ENCODE peak calls at places on chromosome 1, in four cellular contexts. H, I, L and G are unnamed samples.
A peak's percentile ranks its signal among the peaks of the same experiment; 100 is the strongest.

GRCh38 chr1:219326843-219327242 is 153.2 kb downstream of the LYPLAL1 start:
- DNase-seq in H (no peak), I (no peak), L (no peak), G (no peak)

GRCh38 chr1:153791856-153792253 is 16.6 kb downstream of the SLC27A3 start:
- DNase-seq in H (no peak), I (no peak), L (no peak), G (no peak)

GRCh38 chr1:201896951-201897391 is 8.3 kb downstream of the SHISA4 start:
- DNase-seq in H (no peak), I (no peak), L (no peak), G (no peak)

GRCh38 chr1:67540733-67541125 is 110.5 kb upstream of the SERBP1 start:
- DNase-seq in H (no peak), I (no peak), L (no peak), G (no peak)

GRCh38 chr1:73943270-73943669 is 254.7 kb downstream of the LRRIQ3 start:
- DNase-seq in H (no peak), I (no peak), L (no peak), G (no peak)

GRCh38 chr1:93965888-93966287 is 56.7 kb upstream of the GCLM start:
- DNase-seq in H (no peak), I (no peak), L (no peak), G (no peak)

GRCh38 chr1:47023268-47024137 is at the start of gene CYP4X1:
- DNase-seq in H (no peak), I (peak; percentile 63), L (no peak), G (no peak)

GRCh38 chr1:166032901-166033371 is 133.9 kb downstream of the FAM78B start:
- DNase-seq in H (no peak), I (no peak), L (no peak), G (no peak)

GRCh38 chr1:37058424-37058988 is 24.2 kb upstream of the GRIK3 start:
- DNase-seq in H (no peak), I (no peak), L (no peak), G (no peak)

GRCh38 chr1:58881471-58881994 is 97.7 kb upstream of the JUN start:
- DNase-seq in H (no peak), I (no peak), L (peak; percentile 87), G (peak; percentile 96)

GRCh38 chr1:24435782-24436365 is 20.3 kb downstream of the NIPAL3 start:
- DNase-seq in H (no peak), I (no peak), L (no peak), G (no peak)

GRCh38 chr1:110068646-110069301 is 1.7 kb downstream of the ALX3 start:
- DNase-seq in H (no peak), I (peak; percentile 48), L (no peak), G (no peak)

GRCh38 chr1:203644661-203645510 is 18.3 kb downstream of the ATP2B4 start:
- DNase-seq in H (no peak), I (no peak), L (no peak), G (no peak)

GRCh38 chr1:214019499-214019898 is 31.7 kb downstream of the PROX1 start:
- DNase-seq in H (no peak), I (no peak), L (no peak), G (no peak)

GRCh38 chr1:31423418-31423947 is 10.5 kb downstream of the SERINC2 start:
- DNase-seq in H (peak; percentile 78), I (no peak), L (no peak), G (no peak)

GRCh38 chr1:221689138-221689537 is 52.8 kb downstream of the DUSP10 start:
- DNase-seq in H (no peak), I (no peak), L (no peak), G (no peak)

GRCh38 chr1:11768821-11769220 is 6.8 kb downstream of the C1orf167 start:
- DNase-seq in H (no peak), I (no peak), L (no peak), G (no peak)

GRCh38 chr1:17233675-17234074 is 15.2 kb upstream of the PADI3 start:
- DNase-seq in H (no peak), I (no peak), L (no peak), G (no peak)

GRCh38 chr1:89566761-89567174 is 42.1 kb downstream of the LRRC8B start:
- DNase-seq in H (no peak), I (no peak), L (peak; percentile 33), G (no peak)

GRCh38 chr1:10178602-10179407 is 31.6 kb upstream of the KIF1B start:
- DNase-seq in H (no peak), I (peak; percentile 23), L (no peak), G (no peak)

GRCh38 chr1:192476802-192477298 is 98.7 kb upstream of the RGS1 start:
- DNase-seq in H (peak; percentile 34), I (no peak), L (no peak), G (no peak)

GRCh38 chr1:170010443-170010842 is 64.1 kb downstream of the KIFAP3 start:
- DNase-seq in H (no peak), I (peak; percentile 17), L (peak; percentile 14), G (peak; percentile 44)

GRCh38 chr1:190754769-190755168 is 277.1 kb upstream of the BRINP3 start:
- DNase-seq in H (no peak), I (no peak), L (peak; percentile 6), G (peak; percentile 3)

DNA sequence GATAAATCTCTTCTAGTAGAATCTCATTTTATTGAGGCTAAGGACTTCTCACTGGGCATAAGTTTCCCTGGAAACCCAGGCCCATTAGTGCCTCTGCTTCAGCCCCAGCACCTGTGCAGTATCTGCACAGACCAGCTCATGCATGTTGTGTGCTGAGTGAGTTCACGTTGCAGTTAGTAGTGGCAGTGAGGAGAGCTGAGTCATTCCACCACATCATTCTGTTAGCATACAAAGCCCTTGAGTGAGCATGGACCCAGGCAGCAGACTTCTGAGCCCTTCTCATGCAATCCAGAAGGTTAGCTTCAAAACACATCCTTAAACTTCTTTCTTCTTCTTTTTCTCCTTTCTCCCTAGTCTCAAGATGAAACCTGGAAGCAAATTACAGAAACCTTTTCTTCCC is 45.8 kb upstream of the NTPCR start:
- DNase-seq in H (no peak), I (no peak), L (no peak), G (no peak)
- TF ChIP-seq CBFB in H (no peak), I (no peak), L (no peak), G (no peak)

DNA sequence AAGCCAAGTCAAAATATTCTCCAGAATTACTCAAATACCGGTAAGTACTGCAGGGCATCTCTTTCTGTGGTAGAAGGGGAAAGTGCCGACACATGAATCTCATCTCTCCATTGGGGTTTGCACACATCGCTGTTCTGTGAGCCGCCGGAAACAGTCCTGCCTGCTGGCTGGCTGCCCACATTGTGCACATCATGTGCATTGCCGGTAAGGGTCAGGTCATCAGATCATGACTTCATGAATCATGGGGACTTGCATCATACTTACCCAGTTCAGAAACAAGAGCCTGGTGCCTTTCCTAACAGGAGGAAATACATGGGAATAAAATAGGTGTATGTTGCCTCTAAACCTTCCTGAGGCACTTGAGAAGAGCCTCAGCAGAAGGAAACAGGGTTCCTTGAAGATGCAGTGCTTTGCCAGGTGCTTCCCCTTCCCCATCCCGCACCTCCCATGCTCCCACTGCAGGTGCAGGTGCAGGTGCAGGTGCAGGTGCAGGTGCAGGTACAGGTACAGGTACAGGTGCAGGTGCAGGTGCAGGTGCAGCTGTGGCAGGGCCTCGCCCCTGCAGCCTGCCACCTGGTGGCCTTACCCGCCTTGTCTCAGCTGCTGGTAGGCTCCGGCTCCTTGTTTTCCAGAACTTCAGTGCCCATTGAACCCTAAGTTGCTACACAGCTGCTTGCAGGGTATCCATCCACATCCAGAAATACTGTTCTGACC is 26.5 kb downstream of the GPR137B start:
- DNase-seq in H (no peak), I (peak; percentile 67), L (no peak), G (peak; percentile 48)
- TF ChIP-seq CBFB in H (no peak), I (no peak), L (no peak), G (no peak)

GRCh38 chr1:3443759-3444697 is 10.4 kb upstream of the ARHGEF16 start:
- DNase-seq in H (no peak), I (no peak), L (no peak), G (peak; percentile 31)
- TF ChIP-seq CBFB in H (no peak), I (no peak), L (no peak), G (no peak)

GRCh38 chr1:8649027-8649426 is 168.4 kb downstream of the RERE start:
- DNase-seq in H (no peak), I (no peak), L (no peak), G (no peak)
- TF ChIP-seq CBFB in H (no peak), I (no peak), L (no peak), G (no peak)

DNA sequence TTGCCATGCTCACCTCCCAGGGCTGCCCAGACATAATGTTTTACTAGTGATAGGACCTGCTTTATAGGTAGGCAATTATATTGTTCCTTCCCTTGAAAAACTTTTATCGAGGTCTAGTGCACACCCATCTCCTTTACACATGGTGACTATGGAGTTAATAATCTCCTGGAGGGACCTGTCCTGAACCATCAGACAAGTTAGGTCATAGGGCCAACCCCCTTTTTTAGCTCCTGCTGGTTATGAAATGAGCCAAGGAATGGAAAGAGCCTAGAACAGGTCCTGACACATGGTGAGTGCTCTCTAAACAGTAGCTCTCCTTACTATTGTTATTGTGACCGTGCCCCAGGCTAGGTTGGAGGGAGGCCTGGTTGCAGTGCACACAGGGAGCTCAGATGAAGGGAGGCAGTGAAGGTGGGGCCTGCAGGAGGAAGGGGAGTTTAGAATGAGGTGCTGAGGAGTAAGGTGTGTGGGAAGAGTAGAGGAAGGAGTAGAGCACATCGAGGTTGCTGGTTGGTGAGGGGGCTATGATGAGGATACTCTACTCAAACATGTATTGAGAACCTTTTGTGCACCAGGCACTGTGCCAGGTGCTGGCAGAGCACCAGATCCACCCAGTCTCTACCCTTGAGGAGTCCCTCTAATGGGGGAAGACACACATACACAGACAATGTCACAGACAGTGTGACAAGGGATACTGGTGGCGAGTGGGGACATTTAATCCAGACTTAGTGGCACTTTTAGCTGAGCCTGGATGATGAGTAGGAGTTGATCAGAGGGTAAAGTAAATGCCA is 14.1 kb upstream of the LMNA start:
- DNase-seq in H (no peak), I (no peak), L (no peak), G (no peak)
- TF ChIP-seq CBFB in H (no peak), I (no peak), L (no peak), G (no peak)